ENCODE peak calls at places on chromosomes 7 and 10, in ten cellular contexts. One of them, this sample, is unnamed.

GRCh38 chr7:128697301-128697905 is 25.3 kb downstream of the GARIN1A start:
- DNase-seq in stimulated activated CD4-positive, alpha-beta T cell treated with anti-CD3 and anti-CD28 coated beads, Interleukin-1b, Interleukin-23, amount 100 ng/mL, for 4 hours: no peak
- DNase-seq in adipocyte: peak; percentile 66
- DNase-seq in esophagus squamous epithelium: peak; percentile 17
- DNase-seq in SW480: no peak
- DNase-seq in colonic mucosa: peak; percentile 41
- DNase-seq in chondrocyte: no peak
- DNase-seq in RWPE1: peak; percentile 44
- DNase-seq in T-helper 17 cell: peak; percentile 22
- DNase-seq in CD4-positive, alpha-beta T cell: peak; percentile 34
- DNase-seq in this sample: peak; percentile 18

GRCh38 chr7:40133561-40134427 is 628 bp downstream of the MPLKIP start:
- DNase-seq in SW480: no peak
- DNase-seq in esophagus squamous epithelium: no peak
- DNase-seq in chondrocyte: no peak
- DNase-seq in stimulated activated CD4-positive, alpha-beta T cell treated with anti-CD3 and anti-CD28 coated beads, Interleukin-1b, Interleukin-23, amount 100 ng/mL, for 4 hours: peak; percentile 4
- DNase-seq in adipocyte: peak; percentile 64
- DNase-seq in T-helper 17 cell: no peak
- DNase-seq in RWPE1: peak; percentile 12
- DNase-seq in colonic mucosa: no peak
- DNase-seq in CD4-positive, alpha-beta T cell: no peak
- DNase-seq in this sample: no peak

GRCh38 chr7:25951414-25952276 is 200.4 kb upstream of the NFE2L3 start:
- DNase-seq in esophagus squamous epithelium: no peak
- DNase-seq in SW480: peak; percentile 34
- DNase-seq in colonic mucosa: peak; percentile 46
- DNase-seq in CD4-positive, alpha-beta T cell: no peak
- DNase-seq in adipocyte: peak; percentile 7
- DNase-seq in chondrocyte: no peak
- DNase-seq in RWPE1: no peak
- DNase-seq in T-helper 17 cell: no peak
- DNase-seq in stimulated activated CD4-positive, alpha-beta T cell treated with anti-CD3 and anti-CD28 coated beads, Interleukin-1b, Interleukin-23, amount 100 ng/mL, for 4 hours: no peak
- DNase-seq in this sample: no peak

GRCh38 chr10:125231116-125231812 is 70.9 kb upstream of the CTBP2 start:
- DNase-seq in stimulated activated CD4-positive, alpha-beta T cell treated with anti-CD3 and anti-CD28 coated beads, Interleukin-1b, Interleukin-23, amount 100 ng/mL, for 4 hours: no peak
- DNase-seq in CD4-positive, alpha-beta T cell: no peak
- DNase-seq in T-helper 17 cell: no peak
- DNase-seq in chondrocyte: no peak
- DNase-seq in SW480: peak; percentile 85
- DNase-seq in colonic mucosa: no peak
- DNase-seq in adipocyte: peak; percentile 98
- DNase-seq in RWPE1: peak; percentile 99
- DNase-seq in esophagus squamous epithelium: no peak
- DNase-seq in this sample: peak; percentile 77

GRCh38 chr7:22220947-22221346 is 136.0 kb downstream of the RAPGEF5 start:
- DNase-seq in esophagus squamous epithelium: no peak
- DNase-seq in chondrocyte: no peak
- DNase-seq in RWPE1: no peak
- DNase-seq in colonic mucosa: no peak
- DNase-seq in adipocyte: no peak
- DNase-seq in stimulated activated CD4-positive, alpha-beta T cell treated with anti-CD3 and anti-CD28 coated beads, Interleukin-1b, Interleukin-23, amount 100 ng/mL, for 4 hours: no peak
- DNase-seq in T-helper 17 cell: no peak
- DNase-seq in CD4-positive, alpha-beta T cell: no peak
- DNase-seq in SW480: no peak
- DNase-seq in this sample: no peak

GRCh38 chr7:23469961-23470250 is 385 bp downstream of the IGF2BP3 start:
- DNase-seq in T-helper 17 cell: no peak
- DNase-seq in chondrocyte: no peak
- DNase-seq in stimulated activated CD4-positive, alpha-beta T cell treated with anti-CD3 and anti-CD28 coated beads, Interleukin-1b, Interleukin-23, amount 100 ng/mL, for 4 hours: no peak
- DNase-seq in adipocyte: no peak
- DNase-seq in SW480: peak; percentile 41
- DNase-seq in RWPE1: no peak
- DNase-seq in CD4-positive, alpha-beta T cell: no peak
- DNase-seq in colonic mucosa: no peak
- DNase-seq in esophagus squamous epithelium: no peak
- DNase-seq in this sample: no peak

GRCh38 chr7:150927954-150928340 is 50.2 kb downstream of the KCNH2 start:
- DNase-seq in colonic mucosa: no peak
- DNase-seq in T-helper 17 cell: no peak
- DNase-seq in SW480: peak; percentile 33
- DNase-seq in CD4-positive, alpha-beta T cell: no peak
- DNase-seq in stimulated activated CD4-positive, alpha-beta T cell treated with anti-CD3 and anti-CD28 coated beads, Interleukin-1b, Interleukin-23, amount 100 ng/mL, for 4 hours: no peak
- DNase-seq in adipocyte: no peak
- DNase-seq in chondrocyte: no peak
- DNase-seq in RWPE1: peak; percentile 21
- DNase-seq in esophagus squamous epithelium: no peak
- DNase-seq in this sample: peak; percentile 37

GRCh38 chr7:102122026-102122425 is 164.6 kb upstream of the SH2B2 start:
- DNase-seq in esophagus squamous epithelium: no peak
- DNase-seq in SW480: no peak
- DNase-seq in stimulated activated CD4-positive, alpha-beta T cell treated with anti-CD3 and anti-CD28 coated beads, Interleukin-1b, Interleukin-23, amount 100 ng/mL, for 4 hours: no peak
- DNase-seq in RWPE1: peak; percentile 48
- DNase-seq in CD4-positive, alpha-beta T cell: no peak
- DNase-seq in chondrocyte: no peak
- DNase-seq in adipocyte: peak; percentile 67
- DNase-seq in T-helper 17 cell: no peak
- DNase-seq in colonic mucosa: no peak
- DNase-seq in this sample: no peak

GRCh38 chr7:712601-713457 is 13.7 kb upstream of the DNAAF5 start:
- DNase-seq in SW480: no peak
- DNase-seq in CD4-positive, alpha-beta T cell: no peak
- DNase-seq in chondrocyte: no peak
- DNase-seq in adipocyte: no peak
- DNase-seq in RWPE1: no peak
- DNase-seq in stimulated activated CD4-positive, alpha-beta T cell treated with anti-CD3 and anti-CD28 coated beads, Interleukin-1b, Interleukin-23, amount 100 ng/mL, for 4 hours: no peak
- DNase-seq in T-helper 17 cell: no peak
- DNase-seq in colonic mucosa: no peak
- DNase-seq in esophagus squamous epithelium: no peak
- DNase-seq in this sample: no peak

GRCh38 chr7:44087914-44088838 is 5.8 kb upstream of the POLM start:
- DNase-seq in T-helper 17 cell: peak; percentile 1
- DNase-seq in esophagus squamous epithelium: no peak
- DNase-seq in adipocyte: peak; percentile 84
- DNase-seq in stimulated activated CD4-positive, alpha-beta T cell treated with anti-CD3 and anti-CD28 coated beads, Interleukin-1b, Interleukin-23, amount 100 ng/mL, for 4 hours: no peak
- DNase-seq in RWPE1: no peak
- DNase-seq in chondrocyte: peak; percentile 85
- DNase-seq in CD4-positive, alpha-beta T cell: no peak
- DNase-seq in colonic mucosa: peak; percentile 49
- DNase-seq in SW480: no peak
- DNase-seq in this sample: peak; percentile 60

GRCh38 chr10:53166325-53166724 is 393.7 kb upstream of the MBL2 start:
- DNase-seq in esophagus squamous epithelium: no peak
- DNase-seq in colonic mucosa: no peak
- DNase-seq in adipocyte: no peak
- DNase-seq in SW480: no peak
- DNase-seq in RWPE1: no peak
- DNase-seq in chondrocyte: no peak
- DNase-seq in stimulated activated CD4-positive, alpha-beta T cell treated with anti-CD3 and anti-CD28 coated beads, Interleukin-1b, Interleukin-23, amount 100 ng/mL, for 4 hours: no peak
- DNase-seq in T-helper 17 cell: no peak
- DNase-seq in CD4-positive, alpha-beta T cell: no peak
- DNase-seq in this sample: no peak

GRCh38 chr7:91128574-91129348 is 135.5 kb upstream of the FZD1 start:
- DNase-seq in adipocyte: peak; percentile 58
- DNase-seq in colonic mucosa: no peak
- DNase-seq in SW480: no peak
- DNase-seq in CD4-positive, alpha-beta T cell: no peak
- DNase-seq in chondrocyte: no peak
- DNase-seq in T-helper 17 cell: no peak
- DNase-seq in stimulated activated CD4-positive, alpha-beta T cell treated with anti-CD3 and anti-CD28 coated beads, Interleukin-1b, Interleukin-23, amount 100 ng/mL, for 4 hours: no peak
- DNase-seq in RWPE1: no peak
- DNase-seq in esophagus squamous epithelium: no peak
- DNase-seq in this sample: no peak

GRCh38 chr10:122495406-122496340 is 34.3 kb downstream of the HTRA1 start:
- DNase-seq in colonic mucosa: no peak
- DNase-seq in RWPE1: no peak
- DNase-seq in SW480: peak; percentile 35
- DNase-seq in CD4-positive, alpha-beta T cell: no peak
- DNase-seq in stimulated activated CD4-positive, alpha-beta T cell treated with anti-CD3 and anti-CD28 coated beads, Interleukin-1b, Interleukin-23, amount 100 ng/mL, for 4 hours: no peak
- DNase-seq in esophagus squamous epithelium: no peak
- DNase-seq in T-helper 17 cell: no peak
- DNase-seq in chondrocyte: no peak
- DNase-seq in adipocyte: peak; percentile 89
- DNase-seq in this sample: no peak

GRCh38 chr10:97185326-97186058 is at the start of gene SLIT1:
- DNase-seq in adipocyte: no peak
- DNase-seq in colonic mucosa: no peak
- DNase-seq in SW480: peak; percentile 36
- DNase-seq in RWPE1: no peak
- DNase-seq in chondrocyte: peak; percentile 81
- DNase-seq in T-helper 17 cell: no peak
- DNase-seq in esophagus squamous epithelium: no peak
- DNase-seq in CD4-positive, alpha-beta T cell: no peak
- DNase-seq in stimulated activated CD4-positive, alpha-beta T cell treated with anti-CD3 and anti-CD28 coated beads, Interleukin-1b, Interleukin-23, amount 100 ng/mL, for 4 hours: no peak
- DNase-seq in this sample: no peak

GRCh38 chr10:93600861-93601773 is at the start of gene RBP4:
- DNase-seq in esophagus squamous epithelium: no peak
- DNase-seq in adipocyte: peak; percentile 71
- DNase-seq in CD4-positive, alpha-beta T cell: no peak
- DNase-seq in colonic mucosa: peak; percentile 41
- DNase-seq in chondrocyte: no peak
- DNase-seq in RWPE1: peak; percentile 26
- DNase-seq in SW480: no peak
- DNase-seq in stimulated activated CD4-positive, alpha-beta T cell treated with anti-CD3 and anti-CD28 coated beads, Interleukin-1b, Interleukin-23, amount 100 ng/mL, for 4 hours: no peak
- DNase-seq in T-helper 17 cell: no peak
- DNase-seq in this sample: no peak

GRCh38 chr10:13673165-13673564 is 86.4 kb downstream of the PRPF18 start:
- DNase-seq in CD4-positive, alpha-beta T cell: no peak
- DNase-seq in stimulated activated CD4-positive, alpha-beta T cell treated with anti-CD3 and anti-CD28 coated beads, Interleukin-1b, Interleukin-23, amount 100 ng/mL, for 4 hours: no peak
- DNase-seq in esophagus squamous epithelium: no peak
- DNase-seq in SW480: no peak
- DNase-seq in chondrocyte: no peak
- DNase-seq in RWPE1: no peak
- DNase-seq in T-helper 17 cell: no peak
- DNase-seq in colonic mucosa: no peak
- DNase-seq in adipocyte: no peak
- DNase-seq in this sample: no peak

GRCh38 chr7:151437866-151438516 is 1.9 kb downstream of the CRYGN start:
- DNase-seq in RWPE1: no peak
- DNase-seq in T-helper 17 cell: no peak
- DNase-seq in SW480: no peak
- DNase-seq in esophagus squamous epithelium: no peak
- DNase-seq in colonic mucosa: no peak
- DNase-seq in chondrocyte: no peak
- DNase-seq in stimulated activated CD4-positive, alpha-beta T cell treated with anti-CD3 and anti-CD28 coated beads, Interleukin-1b, Interleukin-23, amount 100 ng/mL, for 4 hours: no peak
- DNase-seq in CD4-positive, alpha-beta T cell: no peak
- DNase-seq in adipocyte: no peak
- DNase-seq in this sample: no peak

This sample was measured in SJCRH30.